ENCODE peak calls at places on chromosomes 13 and 19, in eight cellular contexts. S is kidney epithelial cell, V is neural crest cell, E is endodermal cell, T is nephron progenitor cell, P is progenitor cell of endocrine pancreas, U is lung, B is heart right ventricle. I is an unnamed sample.

GRCh38 chr13:98934243-98934642 is 43.6 kb downstream of the DOCK9 start:
- DNase-seq in S (no peak), V (no peak), E (no peak), T (no peak), P (no peak), U (no peak), B (no peak), I (no peak)

GRCh38 chr13:20121154-20121515 is 39.7 kb downstream of the GJA3 start:
- DNase-seq in S (no peak), V (no peak), E (peak), T (no peak), P (no peak), U (no peak), B (no peak), I (no peak)

GRCh38 chr13:22107549-22107948 is 436.7 kb downstream of the FGF9 start:
- DNase-seq in S (no peak), V (no peak), E (no peak), T (no peak), P (no peak), U (no peak), B (no peak), I (no peak)

GRCh38 chr13:20295956-20296355 is 63.8 kb upstream of the GJB6 start:
- DNase-seq in S (no peak), V (no peak), E (no peak), T (no peak), P (no peak), U (no peak), B (no peak), I (no peak)

GRCh38 chr19:5005096-5005495 is 36.2 kb downstream of the KDM4B start:
- DNase-seq in S (no peak), V (no peak), E (no peak), T (no peak), P (no peak), U (no peak), B (no peak), I (no peak)

GRCh38 chr19:46753420-46754155 is 7.3 kb upstream of the STRN4 start:
- DNase-seq in S (no peak), V (peak), E (peak), T (peak), P (no peak), U (peak), B (peak), I (no peak)

GRCh38 chr13:44857061-44857460 is 132.2 kb downstream of the NUFIP1 start:
- DNase-seq in S (no peak), V (no peak), E (no peak), T (no peak), P (no peak), U (no peak), B (no peak), I (no peak)

GRCh38 chr13:60221581-60221980 is 57.9 kb upstream of the DIAPH3 start:
- DNase-seq in S (no peak), V (no peak), E (no peak), T (no peak), P (no peak), U (no peak), B (no peak), I (no peak)

GRCh38 chr13:42221321-42221720 is 50.6 kb upstream of the AKAP11 start:
- DNase-seq in S (no peak), V (no peak), E (no peak), T (no peak), P (no peak), U (no peak), B (no peak), I (no peak)

GRCh38 chr19:54179921-54180452 is 7.0 kb upstream of the TMC4 start:
- DNase-seq in S (peak), V (peak), E (peak), T (peak), P (peak), U (no peak), B (no peak), I (peak)

GRCh38 chr13:45367995-45368394 is 27.0 kb upstream of the TPT1 start:
- DNase-seq in S (peak), V (no peak), E (no peak), T (no peak), P (no peak), U (no peak), B (no peak), I (no peak)

GRCh38 chr13:27617801-27618411 is 2.4 kb downstream of the LNX2 start:
- DNase-seq in S (no peak), V (no peak), E (no peak), T (no peak), P (no peak), U (peak), B (no peak), I (no peak)

GRCh38 chr13:44374348-44374712 is 706 bp downstream of the SERP2 start:
- DNase-seq in S (no peak), V (no peak), E (no peak), T (no peak), P (no peak), U (no peak), B (no peak), I (no peak)

GRCh38 chr13:114044486-114044885 is 70.6 kb upstream of the C13orf46 start:
- DNase-seq in S (no peak), V (no peak), E (no peak), T (no peak), P (no peak), U (no peak), B (no peak), I (no peak)

GRCh38 chr19:6778386-6778785 is 5.9 kb downstream of the VAV1 start:
- DNase-seq in S (no peak), V (no peak), E (no peak), T (no peak), P (no peak), U (no peak), B (no peak), I (no peak)

GRCh38 chr19:56837492-56837891 is 3.0 kb downstream of the PEG3 start:
- DNase-seq in S (peak), V (no peak), E (no peak), T (no peak), P (no peak), U (peak), B (peak), I (no peak)

GRCh38 chr19:56261145-56261544 is 11.4 kb upstream of the EDDM13 start:
- DNase-seq in S (no peak), V (no peak), E (no peak), T (no peak), P (no peak), U (no peak), B (no peak), I (no peak)

GRCh38 chr13:112977091-112977490 is 8.1 kb downstream of the MCF2L start:
- DNase-seq in S (no peak), V (no peak), E (no peak), T (no peak), P (no peak), U (no peak), B (no peak), I (no peak)

GRCh38 chr13:40096357-40096911 is 441.0 kb downstream of the COG6 start:
- DNase-seq in S (no peak), V (no peak), E (no peak), T (no peak), P (no peak), U (no peak), B (no peak), I (no peak)

GRCh38 chr13:45119469-45119989 is 781 bp upstream of the GTF2F2 start:
- DNase-seq in S (no peak), V (no peak), E (peak), T (no peak), P (no peak), U (no peak), B (no peak), I (no peak)

GRCh38 chr13:30752201-30752797 is 17.0 kb downstream of the ALOX5AP start:
- DNase-seq in S (no peak), V (no peak), E (no peak), T (no peak), P (no peak), U (no peak), B (peak), I (no peak)

GRCh38 chr19:28388988-28389387 is 824.0 kb downstream of the UQCRFS1 start:
- DNase-seq in S (no peak), V (no peak), E (no peak), T (no peak), P (no peak), U (no peak), B (no peak), I (no peak)

GRCh38 chr19:860481-861098 is 1.1 kb downstream of the CFD start:
- DNase-seq in S (no peak), V (no peak), E (peak), T (peak), P (peak), U (peak), B (peak), I (no peak)

GRCh38 chr19:41861098-41861768 is 1.2 kb downstream of the RPS19 start:
- DNase-seq in S (no peak), V (no peak), E (no peak), T (no peak), P (no peak), U (no peak), B (no peak), I (no peak)

GRCh38 chr13:25701304-25701703 is 329.5 kb downstream of the ATP8A2 start:
- DNase-seq in S (peak), V (no peak), E (no peak), T (no peak), P (no peak), U (no peak), B (no peak), I (no peak)

GRCh38 chr13:31503626-31504025 is 235.7 kb upstream of the RXFP2 start:
- DNase-seq in S (no peak), V (no peak), E (no peak), T (no peak), P (no peak), U (no peak), B (no peak), I (no peak)

DNA sequence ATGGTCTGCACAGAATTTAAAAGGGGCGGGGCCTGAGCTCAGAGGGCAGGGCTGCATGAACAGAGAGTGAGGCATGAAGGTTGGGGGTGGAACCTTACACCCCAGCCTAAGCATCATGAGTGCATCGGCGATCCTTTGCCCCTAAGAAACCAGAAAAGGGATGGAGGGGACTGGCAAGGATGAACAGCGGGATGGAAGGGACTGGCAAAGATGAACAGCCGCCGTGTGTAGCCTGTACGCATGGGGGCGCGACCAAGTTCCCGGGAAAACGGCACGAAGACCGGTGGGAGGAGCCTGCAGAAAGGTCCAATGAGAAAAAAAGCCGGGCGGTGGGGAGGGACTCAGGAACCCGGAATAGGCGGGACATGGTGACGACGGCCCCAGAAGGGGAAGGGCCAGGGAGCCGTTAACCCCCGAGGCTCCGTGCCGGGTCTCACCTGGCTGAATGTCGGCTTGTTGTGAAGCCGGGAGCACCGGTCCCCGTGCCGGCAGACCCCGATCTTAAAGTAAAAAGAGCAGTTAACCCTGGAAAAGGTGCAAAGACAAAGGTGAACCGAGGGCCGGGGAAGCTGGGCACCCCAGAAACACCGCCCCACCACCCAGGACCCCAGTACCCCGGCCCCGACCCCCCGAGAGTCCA is 410 bp downstream of the U2AF1L4 start:
- DNase-seq in S (peak), V (peak), E (peak), T (peak), P (peak), U (peak), B (peak), I (peak)
- TF ChIP-seq CTCF in S (peak), V (peak), E (peak), T (no peak), P (peak), U (peak), B (peak), I (peak)

DNA sequence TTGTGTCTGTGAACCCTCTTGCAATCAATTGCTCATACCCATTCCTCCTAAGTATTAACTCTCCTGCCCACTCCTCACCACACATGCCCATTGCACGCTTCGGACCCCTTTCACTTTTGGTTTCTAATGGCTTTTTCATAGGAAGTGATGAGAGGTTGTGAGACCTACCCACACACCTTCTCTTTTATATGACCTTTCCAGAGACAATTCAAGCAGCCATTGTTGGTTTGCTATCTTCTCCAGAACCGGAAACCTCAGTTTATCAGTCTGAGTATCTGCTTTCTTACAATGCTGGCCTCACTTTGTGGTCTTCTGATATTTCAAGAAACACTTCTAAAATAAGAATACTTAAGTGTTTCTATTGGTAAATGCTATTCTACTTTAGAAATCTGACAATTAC is 1550.8 kb upstream of the SLC10A2 start:
- DNase-seq in S (no peak), V (no peak), E (no peak), T (no peak), P (no peak), U (no peak), B (no peak), I (no peak)
- TF ChIP-seq CTCF in S (no peak), V (no peak), E (no peak), T (no peak), P (no peak), U (no peak), B (no peak), I (no peak)

GRCh38 chr19:58379276-58379675 is 1.6 kb downstream of the ZNF837 start:
- DNase-seq in S (no peak), V (no peak), E (no peak), T (no peak), P (no peak), U (no peak), B (no peak), I (no peak)

GRCh38 chr19:58381460-58382220 is 810 bp upstream of the ZNF837 start:
- DNase-seq in S (no peak), V (no peak), E (peak), T (peak), P (no peak), U (no peak), B (no peak), I (no peak)

GRCh38 chr19:58380037-58380735 is 644 bp downstream of the ZNF837 start:
- DNase-seq in S (no peak), V (no peak), E (no peak), T (no peak), P (no peak), U (no peak), B (no peak), I (no peak)

GRCh38 chr19:58382997-58383603 is 2.3 kb upstream of the ZNF837 start:
- DNase-seq in S (no peak), V (no peak), E (peak), T (no peak), P (no peak), U (no peak), B (no peak), I (no peak)

DNA sequence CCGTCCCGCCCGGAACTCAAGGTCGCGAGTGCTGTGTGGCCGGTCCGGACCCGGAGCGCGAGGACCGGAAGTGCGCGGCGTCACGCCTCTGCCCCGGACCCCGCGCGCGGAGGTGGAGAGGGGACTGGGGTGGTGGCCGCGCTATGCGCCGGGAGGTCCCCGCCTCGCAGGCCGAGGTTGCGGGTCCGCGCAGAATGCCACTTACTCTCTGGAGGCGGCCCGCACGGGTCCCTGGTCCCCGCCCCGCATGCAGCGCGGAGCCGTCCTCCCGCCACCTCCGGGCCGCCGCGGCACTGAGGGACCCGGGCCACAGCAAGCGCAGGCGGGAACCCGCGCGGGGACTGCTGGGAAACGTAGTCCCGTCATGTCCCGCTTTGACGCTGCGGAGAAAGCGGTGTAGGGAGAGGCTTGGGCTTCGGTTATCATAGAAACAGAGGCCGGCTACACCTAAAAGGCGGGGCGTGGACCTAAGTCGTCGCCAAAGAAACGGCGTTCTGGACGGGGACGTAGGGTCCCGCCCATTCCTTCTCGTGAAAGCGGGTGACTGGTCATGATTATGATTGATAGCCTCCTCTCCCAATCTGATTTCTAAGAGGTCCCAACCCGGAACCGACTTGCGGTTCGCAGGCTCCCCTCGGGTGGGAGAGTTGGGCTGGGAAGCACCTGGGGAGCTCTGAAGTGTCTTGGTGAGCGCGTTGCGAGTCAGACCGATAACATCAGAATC is at the start of gene ZNF837:
- DNase-seq in S (peak), V (peak), E (peak), T (peak), P (peak), U (peak), B (peak), I (peak)
- TF ChIP-seq CTCF in S (no peak), V (no peak), E (no peak), T (no peak), P (no peak), U (no peak), B (no peak), I (no peak)

GRCh38 chr13:77022341-77022740 is 4.6 kb downstream of the FBXL3 start:
- DNase-seq in S (no peak), V (no peak), E (no peak), T (no peak), P (no peak), U (no peak), B (no peak), I (no peak)

GRCh38 chr13:77028202-77028601 is 1.2 kb upstream of the FBXL3 start:
- DNase-seq in S (no peak), V (no peak), E (no peak), T (no peak), P (no peak), U (no peak), B (no peak), I (no peak)

GRCh38 chr13:77029436-77029835 is 2.5 kb upstream of the FBXL3 start:
- DNase-seq in S (no peak), V (no peak), E (no peak), T (no peak), P (no peak), U (no peak), B (no peak), I (no peak)

GRCh38 chr13:77026255-77026782 is 640 bp downstream of the FBXL3 start:
- DNase-seq in S (no peak), V (peak), E (peak), T (peak), P (peak), U (peak), B (peak), I (peak)

DNA sequence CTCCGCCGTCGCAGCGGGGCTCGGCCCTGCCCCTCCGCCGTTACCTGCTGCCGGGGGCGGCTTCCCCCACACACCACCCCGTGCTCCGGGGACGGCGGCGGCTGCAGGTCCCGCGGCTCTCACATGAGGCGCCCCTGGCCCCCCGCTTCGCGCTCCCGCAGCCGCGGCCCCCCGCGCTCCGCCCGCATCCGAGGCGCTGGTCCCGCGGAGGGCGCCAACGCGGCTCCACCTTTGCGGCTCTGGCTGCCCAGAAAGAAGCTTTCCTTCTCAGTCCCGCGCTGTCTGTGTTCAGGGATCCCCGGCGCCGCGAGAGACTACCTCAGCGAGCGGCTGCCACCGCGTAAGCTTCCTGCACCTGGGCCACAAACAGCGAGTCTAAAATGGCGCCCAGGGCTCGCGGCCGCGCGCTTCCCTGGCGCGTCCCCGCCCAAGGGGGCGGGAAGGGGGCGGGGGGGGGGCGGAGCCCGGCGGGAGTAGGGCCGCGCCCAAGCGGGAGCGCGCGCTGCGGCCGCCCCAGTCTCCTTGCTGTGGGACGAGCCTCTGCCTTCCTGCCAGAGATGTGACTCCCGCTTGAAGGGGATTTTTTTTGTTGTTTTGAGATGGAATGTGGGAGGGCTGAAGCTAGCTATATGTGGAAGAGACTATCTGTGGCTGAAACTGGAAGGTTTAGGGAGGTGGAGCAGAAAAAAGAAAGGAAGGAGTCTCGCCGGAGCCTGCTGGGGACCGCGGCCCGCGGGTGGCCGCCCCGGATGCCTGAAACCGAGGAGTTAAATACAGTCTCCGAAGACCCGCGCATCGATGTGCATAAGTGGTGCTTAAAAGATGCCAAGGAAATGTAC is at the start of gene FBXL3:
- DNase-seq in S (no peak), V (peak), E (peak), T (peak), P (peak), U (peak), B (peak), I (peak)
- TF ChIP-seq CTCF in S (no peak), V (no peak), E (no peak), T (no peak), P (no peak), U (no peak), B (no peak), I (no peak)

DNA sequence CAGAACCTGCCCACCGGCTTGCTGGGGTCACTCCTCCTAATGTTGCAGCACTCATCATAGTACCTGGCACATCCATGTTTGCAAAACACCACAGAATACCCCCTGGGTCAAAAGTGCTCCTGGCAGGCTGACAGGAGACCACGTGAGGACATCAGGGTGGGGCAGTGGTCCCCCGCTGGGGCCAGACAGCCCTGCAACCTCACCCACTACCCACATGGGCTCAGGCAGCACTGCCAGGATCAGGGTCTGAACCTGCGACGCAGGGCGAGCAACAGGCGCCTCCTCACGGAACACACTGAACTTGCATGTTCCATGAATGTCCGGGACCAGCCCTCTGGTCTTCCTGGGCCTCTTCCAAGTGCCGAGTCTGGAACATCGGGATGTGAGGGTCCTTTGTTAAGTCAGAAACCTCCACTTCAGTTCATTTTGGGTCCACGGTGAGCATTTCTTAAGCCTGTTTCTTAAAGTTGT is 1.4 kb upstream of the SLC7A9 start:
- DNase-seq in S (no peak), V (no peak), E (no peak), T (no peak), P (no peak), U (no peak), B (no peak), I (peak)
- TF ChIP-seq CTCF in S (no peak), V (no peak), E (peak), T (no peak), P (no peak), U (no peak), B (no peak), I (no peak)